ENCODE peak calls at places on chromosomes 1 and 21, in seven cellular contexts. O is GM12878, K is endothelial cell of umbilical vein, B is prostate gland, U is K562, E is aorta, J is HepG2. S is an unnamed sample. For H3K4me1, the result is how much of the 10 kb centered on the place peaks cover.

GRCh38 chr1:35544976-35545375 is 12.2 kb downstream of the KIAA0319L start:
- DNase-seq in U (peak), O (peak), J (peak), E (no peak), B (no peak), K (no peak), S (peak)

GRCh38 chr21:38490411-38491020 is 7.8 kb downstream of the ERG start:
- DNase-seq in K (peak), U (no peak), J (no peak), B (no peak), E (no peak), O (no peak), S (no peak)

GRCh38 chr1:83015163-83015562 is 983.8 kb downstream of the TTLL7 start:
- DNase-seq in O (no peak), J (no peak), B (no peak), E (no peak), K (no peak), U (no peak), S (no peak)

GRCh38 chr1:81433676-81434075 is 367.1 kb upstream of the ADGRL2 start:
- DNase-seq in E (no peak), K (no peak), J (no peak), U (no peak), B (no peak), O (no peak), S (no peak)

GRCh38 chr1:205319081-205320018 is 2.2 kb downstream of the NUAK2 start:
- DNase-seq in E (no peak), U (no peak), J (peak), O (no peak), B (peak), K (peak), S (no peak)

GRCh38 chr1:91199988-91200387 is 178.2 kb upstream of the ZNF644 start:
- DNase-seq in B (no peak), J (no peak), O (no peak), U (no peak), E (no peak), K (no peak), S (no peak)

GRCh38 chr1:35202048-35202719 is 9.2 kb upstream of the SFPQ start:
- DNase-seq in B (peak), U (peak), J (peak), K (peak), E (no peak), O (peak), S (peak)

GRCh38 chr1:97247196-97247595 is 525.6 kb downstream of the PTBP2 start:
- DNase-seq in O (no peak), B (no peak), E (no peak), K (no peak), U (no peak), J (no peak), S (no peak)

GRCh38 chr1:9792156-9793042 is 31.4 kb downstream of the CLSTN1 start:
- DNase-seq in U (peak), O (no peak), B (no peak), E (no peak), J (no peak), K (no peak), S (peak)

GRCh38 chr1:19412654-19413053 is 72.7 kb downstream of the CAPZB start:
- DNase-seq in E (no peak), O (no peak), J (no peak), U (no peak), K (no peak), B (no peak), S (no peak)

GRCh38 chr1:19413999-19414398 is 71.3 kb downstream of the CAPZB start:
- DNase-seq in E (no peak), B (no peak), O (no peak), J (no peak), U (no peak), K (no peak), S (no peak)

GRCh38 chr1:19409477-19410086 is 75.8 kb downstream of the CAPZB start:
- DNase-seq in J (peak), U (no peak), O (no peak), B (no peak), E (no peak), K (no peak), S (no peak)

GRCh38 chr1:19410393-19410792 is 74.9 kb downstream of the CAPZB start:
- DNase-seq in J (no peak), B (no peak), K (no peak), O (no peak), U (no peak), E (no peak), S (no peak)

DNA sequence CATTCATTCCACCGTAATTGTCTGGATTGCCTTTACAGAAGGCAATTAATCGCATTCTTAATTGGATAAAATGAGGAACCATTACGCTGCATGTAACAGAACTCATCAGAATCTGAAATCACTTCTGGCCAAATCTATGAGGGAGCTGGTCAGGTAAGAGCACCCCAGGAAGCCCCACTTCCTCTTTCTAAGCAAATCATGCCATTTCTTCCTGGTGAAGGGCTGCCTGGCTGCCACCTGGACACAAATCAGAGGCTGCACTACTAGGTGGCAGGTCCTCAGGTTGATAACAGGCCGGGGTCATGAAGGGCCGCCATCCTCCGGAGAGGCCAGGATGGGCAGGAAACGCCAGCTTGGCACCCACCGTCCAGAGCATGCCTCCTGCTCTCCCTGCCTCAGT is 73.7 kb downstream of the CAPZB start:
- DNase-seq in B (no peak), E (no peak), U (no peak), K (no peak), O (peak), J (no peak), S (no peak)
- H3K4me1 ChIP-seq in B (under half), E (under half), U (under half), K (under half), O (under half), J (half or more), S (half or more)

DNA sequence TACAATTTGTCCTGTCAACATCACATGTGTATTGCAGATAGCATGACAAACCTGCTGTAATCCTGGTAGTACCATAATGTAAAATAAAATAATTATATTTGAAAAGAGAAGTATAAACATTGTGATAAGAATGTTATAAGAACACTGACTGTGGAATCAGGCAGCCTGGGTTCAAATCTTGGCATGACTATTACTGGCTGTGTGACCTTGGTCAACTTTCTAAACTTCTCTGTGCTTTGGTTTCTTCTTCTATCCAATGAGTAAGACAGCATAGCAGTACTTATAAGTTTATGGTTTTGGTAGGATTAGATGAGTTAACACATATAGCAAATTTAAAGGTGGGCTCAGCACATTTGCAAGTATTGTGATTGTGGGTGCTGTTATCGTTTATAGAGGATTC is 147.1 kb downstream of the NOS1AP start:
- DNase-seq in K (no peak), B (no peak), O (no peak), J (no peak), U (no peak), E (no peak), S (no peak)
- H3K4me1 ChIP-seq in K (under half), B (under half), O (under half), J (under half), U (under half), E (under half), S (under half)

GRCh38 chr21:42059141-42059540 is 12.0 kb upstream of the UMODL1 start:
- DNase-seq in K (no peak), O (no peak), J (no peak), E (peak), B (no peak), U (no peak), S (no peak)
- H3K4me1 ChIP-seq in K (under half), O (under half), J (under half), E (under half), B (under half), U (under half), S (under half)

GRCh38 chr1:118983558-118984021 is 4.6 kb downstream of the TBX15 start:
- DNase-seq in U (no peak), O (no peak), K (no peak), J (no peak), B (no peak), E (no peak), S (peak)

GRCh38 chr1:118981436-118981835 is 6.7 kb downstream of the TBX15 start:
- DNase-seq in O (no peak), K (no peak), E (no peak), U (no peak), B (no peak), J (no peak), S (no peak)

GRCh38 chr1:118982816-118983557 is 5.2 kb downstream of the TBX15 start:
- DNase-seq in E (no peak), J (no peak), O (no peak), B (no peak), U (no peak), K (no peak), S (peak)

GRCh38 chr1:118984086-118984989 is 3.8 kb downstream of the TBX15 start:
- DNase-seq in O (no peak), B (no peak), U (no peak), J (no peak), K (peak), E (no peak), S (peak)

DNA sequence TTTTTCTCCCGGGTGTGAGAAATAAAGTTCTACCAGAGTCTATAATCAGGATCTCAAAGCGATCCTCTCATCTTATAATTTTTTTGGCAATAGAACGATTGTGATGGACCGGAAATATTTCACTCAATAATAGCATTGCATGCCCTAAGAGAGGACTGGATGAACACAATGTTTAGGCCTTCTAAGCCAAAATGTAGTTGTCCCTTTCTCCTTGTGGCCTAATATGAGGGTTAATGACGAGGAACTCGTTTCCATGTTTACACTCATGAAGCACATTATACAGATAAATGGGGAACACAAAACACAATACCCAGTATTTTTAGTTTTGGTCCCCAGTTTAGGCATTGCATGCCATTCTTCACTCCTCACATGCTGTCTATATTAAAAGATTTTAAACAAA is 5.9 kb downstream of the TBX15 start:
- DNase-seq in U (no peak), O (no peak), J (no peak), K (no peak), E (no peak), B (no peak), S (peak)
- H3K4me1 ChIP-seq in U (under half), O (under half), J (under half), K (under half), E (under half), B (under half), S (under half)

DNA sequence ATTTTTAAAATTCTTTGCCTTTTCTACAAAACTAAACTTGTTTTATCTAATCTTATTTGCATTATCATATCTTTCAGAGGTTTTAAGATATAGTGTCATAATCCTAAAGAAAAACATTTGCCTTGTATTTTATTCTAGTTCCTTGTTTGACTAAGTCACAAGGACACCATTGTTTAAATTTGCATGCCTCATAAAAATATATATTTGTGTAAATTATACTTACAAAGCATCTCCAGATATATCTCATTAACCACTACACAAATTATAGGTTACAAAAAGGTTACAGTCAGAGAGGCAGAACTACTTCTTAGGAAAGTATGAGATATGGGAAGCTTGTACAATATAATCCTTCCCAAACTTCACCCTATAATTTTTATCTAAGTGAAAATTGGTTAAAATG is 4.2 kb upstream of the RGS13 start:
- DNase-seq in E (no peak), O (no peak), B (no peak), J (no peak), U (no peak), K (no peak), S (no peak)
- H3K4me1 ChIP-seq in E (under half), O (under half), B (under half), J (under half), U (under half), K (under half), S (under half)

DNA sequence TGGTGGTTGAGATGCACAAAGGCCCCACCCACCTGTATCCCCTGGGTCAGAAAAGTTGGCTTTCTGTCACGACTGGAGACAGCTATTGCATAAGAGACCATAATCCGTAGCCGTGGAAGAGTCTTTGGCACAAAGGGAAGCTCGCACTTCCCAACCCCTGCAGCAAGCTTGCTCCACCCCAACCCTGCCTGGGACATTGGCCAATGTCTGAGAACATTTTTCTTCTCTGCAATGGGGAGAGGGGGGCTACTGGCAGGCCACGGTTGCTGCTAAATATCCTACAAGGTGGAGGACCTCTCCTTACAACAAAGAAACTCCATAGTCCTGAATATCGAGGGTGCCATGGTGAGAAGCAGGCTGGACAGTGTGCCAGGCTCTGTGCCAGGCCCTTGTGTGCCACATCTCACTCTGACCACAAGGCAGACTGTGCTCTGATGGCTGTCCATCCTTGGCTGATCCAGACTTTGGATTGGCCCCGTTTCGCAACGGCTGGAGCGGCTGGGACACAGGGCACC is 104.1 kb downstream of the CSMD2 start:
- DNase-seq in O (no peak), B (no peak), U (no peak), J (no peak), E (no peak), K (no peak), S (no peak)
- H3K4me1 ChIP-seq in O (under half), B (under half), U (under half), J (under half), E (under half), K (under half), S (under half)

DNA sequence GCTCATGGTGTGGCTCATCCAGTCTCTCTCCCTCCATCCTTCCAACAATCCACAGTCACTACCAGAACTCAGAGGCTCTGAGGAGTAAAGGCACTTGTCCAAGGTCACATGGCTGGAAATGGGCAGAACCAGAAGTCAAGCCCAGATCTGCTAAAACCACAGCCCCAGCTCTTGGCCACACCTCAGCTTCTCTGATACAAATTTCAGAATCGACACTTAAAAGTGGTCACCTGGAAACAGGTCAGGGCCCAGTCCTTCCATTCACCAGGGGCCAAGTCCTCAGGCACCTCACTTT is 89.9 kb downstream of the MRPL37 start:
- DNase-seq in J (no peak), E (no peak), O (no peak), K (no peak), U (no peak), B (no peak), S (no peak)
- H3K4me1 ChIP-seq in J (under half), E (under half), O (under half), K (under half), U (under half), B (under half), S (under half)

GRCh38 chr1:68355614-68356013 is 94.1 kb downstream of the RPE65 start:
- DNase-seq in U (no peak), E (no peak), B (no peak), J (no peak), O (no peak), K (no peak), S (no peak)
- H3K4me1 ChIP-seq in U (under half), E (under half), B (under half), J (under half), O (under half), K (under half), S (under half)

DNA sequence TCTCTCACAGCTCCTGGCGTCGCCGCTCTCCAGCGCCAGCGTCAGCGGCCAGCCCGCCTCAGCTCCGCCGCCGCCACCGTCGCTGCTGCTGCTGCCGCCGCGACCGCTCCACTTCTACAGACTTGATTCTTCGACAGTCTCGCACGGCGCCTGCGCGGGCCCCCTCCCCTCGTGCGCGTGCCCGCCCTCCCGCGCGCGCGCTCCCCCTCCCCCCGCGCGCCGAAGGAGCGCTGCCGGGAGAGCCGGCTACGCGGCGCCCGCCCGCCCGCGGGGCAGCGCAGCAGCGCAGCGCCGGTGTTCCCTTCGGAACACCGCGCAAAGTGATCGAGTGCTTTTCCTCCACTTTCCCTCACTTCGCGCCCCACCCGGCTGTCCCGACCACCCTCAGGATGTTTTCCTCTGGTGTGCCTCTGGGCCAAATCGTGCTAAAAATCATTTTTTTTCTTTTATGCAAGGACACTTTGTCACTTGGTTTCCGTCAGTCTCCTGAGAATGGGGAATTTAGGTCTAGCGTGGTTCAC is at the start of gene IRF2BP2:
- DNase-seq in E (peak), B (peak), O (no peak), U (peak), J (peak), K (peak), S (peak)
- H3K4me1 ChIP-seq in E (under half), B (under half), O (under half), U (under half), J (under half), K (under half), S (under half)